ENCODE peak calls at places on chromosomes 16 and 17, in eight cellular contexts. J is stomach; I is body of pancreas; W is lower lobe of right lung; P is CD8-positive, alpha-beta T cell; Z is naive thymus-derived CD4-positive, alpha-beta T cell; M is H9; F is upper lobe of right lung. H is an unnamed sample.

GRCh38 chr16:27232061-27232841 is 28.9 kb downstream of the KDM8 start:
- DNase-seq in I (no peak), M (no peak), J (no peak), W (peak; percentile 50), P (peak; percentile 66), Z (peak; percentile 35), F (no peak), H (no peak)

GRCh38 chr16:19595043-19595767 is 39.7 kb downstream of the VPS35L start:
- DNase-seq in I (peak; percentile 81), W (no peak), J (peak; percentile 62), P (no peak), Z (no peak), F (no peak), M (no peak), H (peak; percentile 50)

GRCh38 chr17:17767096-17767470 is 69.7 kb downstream of the SREBF1 start:
- DNase-seq in M (no peak), P (no peak), F (no peak), J (no peak), W (no peak), Z (no peak), I (no peak), H (no peak)

GRCh38 chr17:31274252-31274651 is 22.8 kb downstream of the OMG start:
- DNase-seq in P (no peak), M (no peak), I (no peak), Z (no peak), J (no peak), W (no peak), F (no peak), H (peak; percentile 48)

GRCh38 chr16:21283521-21284289 is 5.6 kb upstream of the CRYM start:
- DNase-seq in P (no peak), I (peak; percentile 16), Z (no peak), F (peak; percentile 76), M (peak; percentile 86), W (peak; percentile 60), J (peak; percentile 30), H (no peak)

GRCh38 chr16:1026784-1027415 is 45.3 kb downstream of the SOX8 start:
- DNase-seq in M (no peak), W (no peak), J (no peak), P (no peak), Z (no peak), F (no peak), I (no peak), H (no peak)

GRCh38 chr16:76214856-76215255 is 62.3 kb upstream of the CNTNAP4 start:
- DNase-seq in W (no peak), P (no peak), Z (no peak), I (no peak), F (no peak), M (no peak), J (no peak), H (no peak)

GRCh38 chr16:88417684-88418476 is 35.1 kb downstream of the ZNF469 start:
- DNase-seq in W (no peak), J (no peak), M (no peak), I (no peak), P (no peak), F (no peak), Z (no peak), H (no peak)

GRCh38 chr17:82696916-82697807 is 1.3 kb downstream of the RAB40B start:
- DNase-seq in I (no peak), M (peak; percentile 54), P (no peak), J (peak; percentile 34), F (no peak), W (no peak), Z (peak; percentile 7), H (no peak)

GRCh38 chr17:45306094-45306493 is 10.7 kb downstream of the MAP3K14 start:
- DNase-seq in Z (no peak), J (no peak), I (no peak), M (no peak), F (no peak), W (no peak), P (no peak), H (no peak)

GRCh38 chr16:3157229-3158013 is 22.6 kb downstream of the ZNF213 start:
- DNase-seq in P (peak; percentile 65), W (peak; percentile 67), F (peak; percentile 80), M (peak; percentile 91), Z (peak; percentile 31), I (peak; percentile 77), J (peak; percentile 72), H (peak; percentile 82)

GRCh38 chr17:55056530-55056929 is 88.0 kb downstream of the STXBP4 start:
- DNase-seq in I (peak; percentile 44), Z (no peak), M (no peak), J (peak; percentile 58), W (no peak), P (no peak), F (no peak), H (no peak)

GRCh38 chr16:11572301-11572995 is 14.3 kb downstream of the LITAF start:
- DNase-seq in F (peak; percentile 42), M (no peak), I (no peak), J (no peak), Z (peak; percentile 74), W (no peak), P (peak; percentile 67), H (no peak)

GRCh38 chr16:83517398-83517797 is 290.4 kb upstream of the HSBP1 start:
- DNase-seq in J (no peak), F (no peak), I (no peak), M (no peak), W (no peak), Z (no peak), P (no peak), H (no peak)

GRCh38 chr17:38510424-38511125 is 82.3 kb downstream of the ARHGAP23 start:
- DNase-seq in W (no peak), M (peak; percentile 71), P (no peak), Z (no peak), I (no peak), F (no peak), J (peak; percentile 38), H (no peak)

GRCh38 chr17:73118139-73118538 is 25.7 kb upstream of the SLC39A11 start:
- DNase-seq in I (no peak), F (no peak), W (no peak), P (no peak), J (no peak), M (no peak), Z (no peak), H (no peak)

GRCh38 chr17:9472541-9472940 is 103.1 kb downstream of the STX8 start:
- DNase-seq in Z (no peak), F (no peak), W (no peak), I (no peak), P (no peak), M (no peak), J (no peak), H (no peak)

GRCh38 chr16:51553910-51554309 is 402.8 kb upstream of the SALL1 start:
- DNase-seq in P (no peak), I (no peak), W (no peak), M (no peak), F (no peak), J (no peak), Z (no peak), H (no peak)

GRCh38 chr16:56190903-56191806 is at the start of gene GNAO1:
- DNase-seq in I (peak; percentile 49), W (peak; percentile 51), F (peak; percentile 76), P (peak; percentile 65), M (peak; percentile 71), Z (no peak), J (peak; percentile 61), H (no peak)

GRCh38 chr17:16908282-16908681 is 63.6 kb downstream of the TNFRSF13B start:
- DNase-seq in J (peak; percentile 7), M (peak; percentile 20), F (no peak), Z (no peak), W (no peak), P (peak; percentile 39), I (no peak), H (no peak)

GRCh38 chr17:58345500-58345899 is 6.5 kb downstream of the SUPT4H1 start:
- DNase-seq in Z (no peak), I (no peak), W (no peak), P (no peak), F (peak; percentile 6), J (no peak), M (no peak), H (no peak)
- H3K4me1 ChIP-seq in Z (peaks cover 67% of the 10 kb centered on the region), I (no peaks in the 10 kb centered on the region), W (peaks cover 21% of the 10 kb centered on the region), P (peaks cover 84% of the 10 kb centered on the region), F (peaks cover 4% of the 10 kb centered on the region), J (peaks cover 41% of the 10 kb centered on the region), M (no peaks in the 10 kb centered on the region), H (no peaks in the 10 kb centered on the region)

DNA sequence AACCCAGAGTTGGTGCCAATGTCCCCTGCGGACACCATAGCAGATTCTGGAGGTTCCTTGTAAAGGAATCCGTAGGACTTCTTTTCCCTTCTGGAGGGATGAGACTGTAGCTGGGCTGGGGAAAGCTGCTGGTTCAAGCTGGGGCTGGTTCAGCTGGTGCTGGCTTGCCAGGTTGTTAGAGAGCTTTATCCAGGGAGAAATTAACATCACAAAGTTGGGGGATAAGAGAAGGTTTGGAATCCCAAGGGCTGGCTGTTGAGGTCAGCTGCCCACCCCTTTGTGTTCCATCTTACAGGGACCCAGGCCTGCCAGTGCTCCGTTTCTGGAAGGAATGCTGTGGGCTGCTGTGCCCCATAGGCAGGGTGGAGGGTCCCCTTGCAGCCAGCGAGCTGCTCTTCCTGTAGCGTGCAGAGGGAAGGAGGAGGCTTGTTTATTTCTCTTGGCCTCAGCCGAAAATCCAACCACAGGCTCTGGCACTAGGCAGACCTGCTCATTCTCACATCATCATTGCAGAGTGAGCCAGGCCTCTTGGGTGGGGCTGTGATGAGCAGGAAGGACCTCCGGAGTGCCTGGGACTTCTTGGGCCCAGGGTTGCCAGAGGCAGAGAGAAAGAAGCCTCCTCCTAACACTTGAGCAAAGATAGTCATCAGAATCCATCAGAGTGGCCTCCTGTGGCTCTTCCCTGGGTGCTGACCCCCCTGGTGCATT is 251.1 kb downstream of the SEC14L1 start:
- DNase-seq in M (peak; percentile 79), I (no peak), J (no peak), P (peak; percentile 78), W (no peak), F (no peak), Z (no peak), H (no peak)
- H3K4me1 ChIP-seq in M (peaks cover 13% of the 10 kb centered on the region), I (peaks cover 91% of the 10 kb centered on the region), J (peaks cover 97% of the 10 kb centered on the region), P (peaks cover 83% of the 10 kb centered on the region), W (peaks cover 84% of the 10 kb centered on the region), F (peaks cover 78% of the 10 kb centered on the region), Z (peaks cover 79% of the 10 kb centered on the region), H (peaks cover 40% of the 10 kb centered on the region)

DNA sequence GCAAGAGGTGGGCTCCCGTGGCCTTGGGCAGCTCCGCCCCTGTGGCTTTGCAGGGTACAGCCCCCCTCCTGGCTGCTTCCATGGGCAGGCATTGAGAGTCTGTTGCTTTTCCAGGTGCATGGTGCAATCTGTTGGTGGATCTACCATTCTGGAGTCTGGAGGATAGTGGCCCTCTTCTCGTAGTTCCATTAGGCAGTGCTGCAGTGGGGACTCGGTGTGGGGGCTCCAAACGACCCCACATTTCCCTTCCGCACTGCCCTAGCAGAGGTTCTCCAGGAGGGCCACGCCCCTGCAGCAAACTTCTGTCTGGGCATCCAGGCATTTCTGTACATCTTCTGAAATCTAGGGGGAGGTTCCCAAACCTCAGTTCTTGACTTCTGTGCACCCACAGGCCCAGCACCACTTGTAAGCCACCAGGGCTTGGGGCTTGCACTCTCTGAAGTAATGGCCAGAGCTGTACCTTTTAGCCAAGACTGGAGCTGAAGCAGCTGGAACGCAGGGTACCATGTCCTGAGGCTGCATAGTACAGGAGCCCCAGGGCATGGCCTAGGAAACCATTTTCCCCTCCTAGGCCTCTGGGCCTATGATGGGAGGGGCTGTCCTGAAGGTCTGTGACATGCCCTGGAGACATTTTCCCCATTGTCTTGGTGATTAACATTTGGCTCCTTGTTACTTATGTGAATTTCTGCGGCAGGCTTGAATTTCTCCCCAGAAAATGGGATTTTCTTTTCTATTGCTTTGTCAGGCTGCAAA is 6.0 kb downstream of the PRKAR1A start:
- DNase-seq in M (peak; percentile 51), P (no peak), Z (no peak), W (no peak), F (no peak), I (no peak), J (no peak), H (no peak)
- H3K4me1 ChIP-seq in M (no peaks in the 10 kb centered on the region), P (peaks cover 17% of the 10 kb centered on the region), Z (peaks cover 14% of the 10 kb centered on the region), W (peaks cover 78% of the 10 kb centered on the region), F (peaks cover 43% of the 10 kb centered on the region), I (peaks cover 30% of the 10 kb centered on the region), J (peaks cover 91% of the 10 kb centered on the region), H (peaks cover 8% of the 10 kb centered on the region)

GRCh38 chr16:2122429-2122828 is 13.3 kb downstream of the PKD1 start:
- DNase-seq in J (no peak), P (no peak), Z (no peak), I (no peak), F (no peak), M (no peak), W (no peak), H (no peak)
- H3K4me1 ChIP-seq in J (peaks cover 85% of the 10 kb centered on the region), P (no peaks in the 10 kb centered on the region), Z (no peaks in the 10 kb centered on the region), I (peaks cover 25% of the 10 kb centered on the region), F (peaks cover 30% of the 10 kb centered on the region), M (no peaks in the 10 kb centered on the region), W (peaks cover 43% of the 10 kb centered on the region), H (peaks cover 45% of the 10 kb centered on the region)